ENCODE peak calls at places on chromosome X, in five cellular contexts. V is astrocyte, W is GM12878, N is HCT116, P is hepatocyte. O is an unnamed sample.

GRCh38 chrX:70352473-70352872 is 62.6 kb downstream of the KIF4A start:
- DNase-seq in V (no peak), W (no peak), N (no peak), P (no peak), O (no peak)

GRCh38 chrX:16067886-16068515 is 55.4 kb upstream of the GRPR start:
- DNase-seq in V (no peak), W (peak; percentile 30), N (no peak), P (no peak), O (no peak)

GRCh38 chrX:34585561-34585960 is 71.5 kb downstream of the TMEM47 start:
- DNase-seq in V (no peak), W (no peak), N (no peak), P (no peak), O (no peak)

GRCh38 chrX:136148391-136148790 is 1.1 kb downstream of the FHL1 start:
- DNase-seq in V (no peak), W (no peak), N (no peak), P (no peak), O (no peak)

GRCh38 chrX:39396358-39396995 is 595.2 kb downstream of the MID1IP1 start:
- DNase-seq in V (no peak), W (no peak), N (no peak), P (no peak), O (no peak)

GRCh38 chrX:14927391-14927790 is 54.2 kb downstream of the MOSPD2 start:
- DNase-seq in V (peak; percentile 34), W (no peak), N (no peak), P (peak; percentile 7), O (peak; percentile 23)

GRCh38 chrX:134240209-134240608 is 3.2 kb downstream of the CCDC160 start:
- DNase-seq in V (no peak), W (no peak), N (no peak), P (no peak), O (no peak)

GRCh38 chrX:154046262-154046771 is 26.6 kb upstream of the IRAK1 start:
- DNase-seq in V (peak; percentile 86), W (no peak), N (no peak), P (peak; percentile 67), O (peak; percentile 74)

GRCh38 chrX:151396042-151396826 is 772 bp upstream of the VMA21 start:
- DNase-seq in V (peak; percentile 61), W (peak; percentile 2), N (no peak), P (no peak), O (no peak)

GRCh38 chrX:55731826-55732225 is 14.3 kb downstream of the RRAGB start:
- DNase-seq in V (no peak), W (no peak), N (no peak), P (no peak), O (no peak)
- H3K36me3 ChIP-seq in V (peaks cover 12% of the 10 kb centered on the region), W (peaks cover 6% of the 10 kb centered on the region), N (no peaks in the 10 kb centered on the region), P (peaks cover 3% of the 10 kb centered on the region), O (peaks cover 2% of the 10 kb centered on the region)

DNA sequence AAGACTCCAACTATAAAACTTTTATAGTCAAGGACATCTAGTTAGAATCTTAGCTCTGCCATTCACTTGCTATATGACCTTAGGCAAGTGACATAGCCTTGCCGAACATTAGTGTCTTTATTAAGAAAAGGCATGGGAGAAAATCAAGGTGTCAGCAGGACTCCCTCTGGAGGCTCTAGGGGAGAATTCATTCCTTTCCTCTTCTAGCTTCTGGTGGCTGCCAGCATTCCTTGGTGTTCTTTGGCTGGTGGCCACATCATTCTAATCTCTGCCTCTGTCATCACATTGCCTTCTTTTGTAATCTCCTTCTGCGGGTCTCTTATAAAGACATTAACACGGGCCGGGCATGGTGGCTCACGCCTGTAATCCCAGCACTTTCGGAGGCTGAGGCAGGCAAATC is 99.8 kb downstream of the PPP1R2C start:
- DNase-seq in V (no peak), W (no peak), N (no peak), P (peak; percentile 7), O (no peak)
- TF ChIP-seq CTCF in V (no peak), W (no peak), N (peak; percentile 19), P (peak; percentile 26), O (no peak)

GRCh38 chrX:65677954-65678469 is 10.6 kb downstream of the MSN start:
- DNase-seq in V (peak; percentile 89), W (no peak), N (peak; percentile 26), P (peak; percentile 23), O (peak; percentile 56)
- H3K36me3 ChIP-seq in V (peaks cover 5% of the 10 kb centered on the region), W (peaks cover 3% of the 10 kb centered on the region), N (no peaks in the 10 kb centered on the region), P (no peaks in the 10 kb centered on the region), O (no peaks in the 10 kb centered on the region)

DNA sequence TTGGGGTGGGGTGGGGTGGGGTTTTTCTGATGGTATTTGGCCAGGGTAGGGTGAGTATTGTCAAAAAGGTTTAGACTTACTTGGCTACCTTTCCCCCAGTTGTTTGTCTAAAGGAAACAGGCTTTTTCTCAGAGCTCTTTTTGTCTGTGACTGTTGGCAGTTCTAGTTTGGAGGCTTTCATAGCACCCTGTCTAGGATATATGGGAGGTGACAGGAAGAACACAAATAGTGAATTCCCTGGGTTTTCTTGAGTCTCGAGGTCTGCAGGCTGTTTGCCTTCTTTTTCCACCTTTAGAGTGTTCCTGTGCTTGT is 13.5 kb downstream of the RPS6KA3 start:
- DNase-seq in V (no peak), W (no peak), N (no peak), P (no peak), O (no peak)
- TF ChIP-seq CTCF in V (no peak), W (no peak), N (no peak), P (no peak), O (no peak)